ENCODE peak calls at places on chromosomes 2 and 18, in five cellular contexts. U is GM13977, N is RWPE2, O is AG04450, E is astrocyte of the spinal cord. V is an unnamed sample.

GRCh38 chr2:199946836-199947235 is 8.5 kb downstream of the TYW5 start:
- DNase-seq in N (no peak), U (no peak), E (no peak), O (no peak), V (no peak)

GRCh38 chr2:217832987-217833386 is 169.8 kb downstream of the TNS1 start:
- DNase-seq in E (no peak), U (no peak), O (no peak), N (no peak), V (peak)

GRCh38 chr2:173109253-173110188 is 33.9 kb downstream of the MAP3K20 start:
- DNase-seq in U (no peak), O (peak), N (no peak), E (peak), V (no peak)

GRCh38 chr2:112087346-112088020 is 32.4 kb downstream of the TMEM87B start:
- DNase-seq in E (no peak), O (no peak), U (peak), N (no peak), V (no peak)

GRCh38 chr2:45852450-45853150 is 201.1 kb downstream of the PRKCE start:
- DNase-seq in E (peak), U (no peak), O (no peak), N (no peak), V (no peak)

GRCh38 chr2:43370705-43371104 is 144.3 kb upstream of the ZFP36L2 start:
- DNase-seq in E (peak), N (no peak), U (no peak), O (no peak), V (no peak)

GRCh38 chr2:205772983-205773382 is 90.7 kb downstream of the NRP2 start:
- DNase-seq in O (no peak), E (no peak), N (no peak), U (no peak), V (no peak)

GRCh38 chr2:185643434-185643833 is 95.2 kb upstream of the FSIP2 start:
- DNase-seq in E (no peak), O (no peak), N (no peak), U (no peak), V (no peak)

GRCh38 chr2:227186751-227187150 is 22.3 kb downstream of the COL4A3 start:
- DNase-seq in O (no peak), N (no peak), E (no peak), U (no peak), V (no peak)

GRCh38 chr2:57570961-57571360 is 475.6 kb upstream of the VRK2 start:
- DNase-seq in O (no peak), E (no peak), U (no peak), N (no peak), V (no peak)

GRCh38 chr18:34723143-34723542 is 13.0 kb downstream of the DTNA start:
- DNase-seq in U (no peak), N (no peak), O (no peak), E (no peak), V (no peak)

GRCh38 chr2:53512071-53512841 is 255.3 kb upstream of the CHAC2 start:
- DNase-seq in E (no peak), U (no peak), N (no peak), O (peak), V (no peak)

GRCh38 chr2:200652158-200652557 is 66.3 kb downstream of the AOX1 start:
- DNase-seq in O (no peak), U (no peak), N (no peak), E (no peak), V (no peak)

GRCh38 chr2:233934524-233934923 is 17.4 kb downstream of the TRPM8 start:
- DNase-seq in E (no peak), O (no peak), U (no peak), N (no peak), V (no peak)

GRCh38 chr2:54519841-54520459 is 63.8 kb downstream of the SPTBN1 start:
- DNase-seq in U (no peak), E (no peak), O (no peak), N (no peak), V (no peak)

GRCh38 chr2:219396863-219397457 is 9.2 kb upstream of the DNPEP start:
- DNase-seq in N (no peak), E (no peak), O (no peak), U (no peak), V (no peak)

GRCh38 chr18:48419268-48420022 is 10.3 kb upstream of the ZBTB7C start:
- DNase-seq in O (no peak), U (no peak), N (no peak), E (no peak), V (no peak)

GRCh38 chr2:233264667-233265066 is 13.2 kb downstream of the ATG16L1 start:
- DNase-seq in O (no peak), N (no peak), U (no peak), E (no peak), V (no peak)

GRCh38 chr2:74387346-74387745 is 7.2 kb upstream of the DCTN1 start:
- DNase-seq in N (no peak), E (peak), O (no peak), U (no peak), V (no peak)

GRCh38 chr2:177397501-177398289 is 5.1 kb downstream of the AGPS start:
- DNase-seq in O (peak), U (no peak), N (no peak), E (peak), V (no peak)

GRCh38 chr2:47208852-47209606 is 53.9 kb upstream of the STPG4 start:
- DNase-seq in O (no peak), N (no peak), E (no peak), U (no peak), V (no peak)

GRCh38 chr18:35029103-35029502 is 12.1 kb upstream of the MAPRE2 start:
- DNase-seq in O (peak), U (no peak), N (no peak), E (peak), V (no peak)

GRCh38 chr2:219447242-219448098 is 12.8 kb downstream of the SPEG start:
- DNase-seq in E (no peak), O (no peak), N (peak), U (no peak), V (no peak)

GRCh38 chr2:85436836-85437487 is 18.4 kb downstream of the SH2D6 start:
- DNase-seq in E (no peak), U (peak), O (no peak), N (no peak), V (no peak)

GRCh38 chr18:56196495-56197225 is 441.7 kb downstream of the TXNL1 start:
- DNase-seq in U (no peak), E (no peak), N (no peak), O (no peak), V (no peak)

GRCh38 chr2:36371963-36372391 is 16.4 kb downstream of the CRIM1 start:
- DNase-seq in E (peak), O (peak), N (no peak), U (no peak), V (no peak)

GRCh38 chr18:43574974-43575373 is 297.7 kb upstream of the SYT4 start:
- DNase-seq in O (no peak), U (no peak), E (no peak), N (no peak), V (no peak)
- TF ChIP-seq CTCF in O (no peak), U (no peak), E (no peak), N (no peak), V (no peak)

GRCh38 chr18:10388380-10388779 is 66.1 kb upstream of the APCDD1 start:
- DNase-seq in N (no peak), O (no peak), E (no peak), U (no peak), V (no peak)
- TF ChIP-seq CTCF in N (no peak), O (no peak), E (no peak), U (no peak), V (no peak)

GRCh38 chr2:161063946-161064306 is 96.3 kb upstream of the TANK start:
- DNase-seq in U (no peak), O (no peak), E (no peak), N (no peak), V (no peak)
- TF ChIP-seq CTCF in U (no peak), O (no peak), E (no peak), N (peak), V (peak)

DNA sequence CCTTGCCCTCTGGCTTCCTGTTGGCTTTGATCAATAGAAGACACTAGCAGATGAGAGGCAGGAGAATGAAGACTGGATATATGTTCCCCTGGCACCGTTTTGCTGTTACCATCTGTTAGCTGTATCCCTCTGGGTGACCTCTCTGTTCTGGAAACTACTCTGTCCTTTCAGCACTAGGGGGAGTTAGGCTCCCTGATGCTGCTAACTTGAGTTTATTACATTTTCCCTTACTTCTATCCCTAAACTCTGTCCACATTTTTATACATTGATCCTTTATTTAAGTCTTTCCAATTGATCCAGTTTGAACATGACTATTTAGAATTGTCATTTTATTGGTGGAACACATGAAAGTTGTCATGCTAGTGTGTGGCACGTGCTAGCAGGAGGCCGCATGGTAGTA is 1014.3 kb upstream of the CDH2 start:
- DNase-seq in U (no peak), E (peak), N (no peak), O (peak), V (no peak)
- TF ChIP-seq CTCF in U (no peak), E (peak), N (peak), O (peak), V (peak)

V was measured in chondrocyte.